ENCODE peak calls at places on chromosomes 2 and 18, in seven cellular contexts. One of them, this sample, is unnamed.

GRCh38 chr2:77823028-77823427 is 300.9 kb upstream of the LRRTM4 start:
- DNase-seq in SK-N-SH: no peak
- DNase-seq in H1: no peak
- DNase-seq in HCT116: no peak
- DNase-seq in K562: no peak
- DNase-seq in GM12878: no peak
- DNase-seq in HepG2: peak; percentile 53
- DNase-seq in this sample: no peak

GRCh38 chr2:241131531-241131930 is 17.7 kb downstream of the PASK start:
- DNase-seq in HepG2: no peak
- DNase-seq in K562: no peak
- DNase-seq in H1: no peak
- DNase-seq in SK-N-SH: no peak
- DNase-seq in GM12878: no peak
- DNase-seq in HCT116: no peak
- DNase-seq in this sample: no peak

GRCh38 chr2:9074930-9075329 is 71.4 kb upstream of the MBOAT2 start:
- DNase-seq in HepG2: no peak
- DNase-seq in H1: peak; percentile 58
- DNase-seq in HCT116: no peak
- DNase-seq in K562: no peak
- DNase-seq in GM12878: no peak
- DNase-seq in SK-N-SH: no peak
- DNase-seq in this sample: no peak

GRCh38 chr2:176385838-176386237 is 116.6 kb downstream of the MTX2 start:
- DNase-seq in H1: no peak
- DNase-seq in GM12878: no peak
- DNase-seq in HepG2: peak; percentile 20
- DNase-seq in HCT116: no peak
- DNase-seq in K562: no peak
- DNase-seq in SK-N-SH: no peak
- DNase-seq in this sample: peak; percentile 16

GRCh38 chr2:182634386-182634785 is 81.7 kb upstream of the DNAJC10 start:
- DNase-seq in K562: no peak
- DNase-seq in SK-N-SH: no peak
- DNase-seq in HepG2: no peak
- DNase-seq in H1: no peak
- DNase-seq in HCT116: no peak
- DNase-seq in GM12878: no peak
- DNase-seq in this sample: no peak

GRCh38 chr2:44642123-44642857 is 280.5 kb downstream of the CAMKMT start:
- DNase-seq in K562: no peak
- DNase-seq in H1: no peak
- DNase-seq in GM12878: no peak
- DNase-seq in SK-N-SH: peak; percentile 46
- DNase-seq in HCT116: no peak
- DNase-seq in HepG2: no peak
- DNase-seq in this sample: no peak

GRCh38 chr2:135965756-135966155 is 19.7 kb downstream of the DARS1 start:
- DNase-seq in HCT116: no peak
- DNase-seq in HepG2: no peak
- DNase-seq in GM12878: no peak
- DNase-seq in SK-N-SH: no peak
- DNase-seq in H1: no peak
- DNase-seq in K562: no peak
- DNase-seq in this sample: no peak

GRCh38 chr18:63848159-63848558 is 39.3 kb upstream of the SERPINB2 start:
- DNase-seq in H1: no peak
- DNase-seq in K562: no peak
- DNase-seq in GM12878: no peak
- DNase-seq in SK-N-SH: peak; percentile 22
- DNase-seq in HepG2: peak; percentile 39
- DNase-seq in HCT116: peak; percentile 66
- DNase-seq in this sample: peak; percentile 72

GRCh38 chr18:51724790-51725721 is 527.6 kb upstream of the MEX3C start:
- DNase-seq in GM12878: peak; percentile 85
- DNase-seq in K562: no peak
- DNase-seq in H1: no peak
- DNase-seq in SK-N-SH: no peak
- DNase-seq in HCT116: no peak
- DNase-seq in HepG2: no peak
- DNase-seq in this sample: no peak

GRCh38 chr2:54206596-54206995 is 49.4 kb downstream of the TSPYL6 start:
- DNase-seq in HepG2: peak; percentile 50
- DNase-seq in H1: no peak
- DNase-seq in HCT116: peak; percentile 37
- DNase-seq in SK-N-SH: peak; percentile 48
- DNase-seq in GM12878: no peak
- DNase-seq in K562: peak; percentile 22
- DNase-seq in this sample: peak; percentile 11

GRCh38 chr2:209929369-209929768 is 73.1 kb upstream of the RPE start:
- DNase-seq in K562: no peak
- DNase-seq in HCT116: no peak
- DNase-seq in H1: no peak
- DNase-seq in SK-N-SH: no peak
- DNase-seq in HepG2: no peak
- DNase-seq in GM12878: no peak
- DNase-seq in this sample: no peak

GRCh38 chr2:209937893-209938292 is 64.5 kb upstream of the RPE start:
- DNase-seq in K562: no peak
- DNase-seq in H1: no peak
- DNase-seq in HepG2: peak; percentile 5
- DNase-seq in SK-N-SH: peak; percentile 3
- DNase-seq in GM12878: no peak
- DNase-seq in HCT116: no peak
- DNase-seq in this sample: no peak

GRCh38 chr2:209936106-209936663 is 66.3 kb upstream of the RPE start:
- DNase-seq in GM12878: no peak
- DNase-seq in HCT116: no peak
- DNase-seq in SK-N-SH: no peak
- DNase-seq in K562: no peak
- DNase-seq in HepG2: no peak
- DNase-seq in H1: no peak
- DNase-seq in this sample: no peak

GRCh38 chr2:209938906-209939305 is 63.5 kb upstream of the RPE start:
- DNase-seq in HepG2: no peak
- DNase-seq in SK-N-SH: no peak
- DNase-seq in K562: no peak
- DNase-seq in H1: no peak
- DNase-seq in GM12878: no peak
- DNase-seq in HCT116: no peak
- DNase-seq in this sample: no peak

DNA sequence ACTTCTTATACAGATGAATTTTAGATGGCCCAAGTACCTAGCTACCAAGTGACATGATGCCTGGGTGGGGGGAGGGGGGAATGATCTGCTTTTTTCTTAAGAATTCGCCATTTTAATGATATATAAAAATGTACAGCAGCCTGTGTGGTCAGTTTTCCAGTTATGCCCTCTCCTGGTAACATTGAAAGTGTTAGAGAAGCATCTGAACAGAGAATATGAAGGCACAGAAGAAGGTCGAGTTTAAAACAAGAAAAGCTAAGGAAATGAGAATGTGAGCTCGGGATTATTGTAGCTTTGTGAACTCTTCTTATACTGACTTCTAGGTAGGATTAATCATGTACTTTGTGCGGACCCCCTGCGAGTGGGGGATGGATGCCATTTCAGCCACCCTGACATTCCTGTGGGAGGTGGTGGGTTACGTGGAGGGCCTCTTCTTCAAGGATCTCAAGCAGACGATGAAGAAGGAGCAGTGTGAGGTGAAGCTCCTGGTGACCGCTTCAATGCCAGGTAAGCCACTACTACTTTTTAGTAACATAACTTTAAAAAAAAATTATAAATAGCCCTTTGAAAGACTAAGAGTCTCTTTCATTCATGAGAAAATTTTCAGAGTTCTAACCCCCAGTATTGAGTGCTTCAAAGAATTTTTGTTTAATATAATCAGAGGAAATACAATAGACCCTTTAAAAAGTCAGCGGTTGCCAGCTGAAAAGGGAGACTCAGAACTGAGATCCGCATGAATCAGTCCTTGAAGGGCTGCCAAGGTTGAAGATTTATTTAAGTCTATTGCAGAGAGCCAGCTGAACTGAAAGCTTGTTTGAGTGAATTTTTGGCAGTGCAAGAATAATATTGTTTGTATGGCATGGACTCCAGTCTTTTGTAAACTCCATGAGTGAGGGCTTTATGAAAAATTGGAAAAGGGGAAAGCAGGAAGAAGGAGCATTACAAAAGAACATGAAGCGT is 68.7 kb upstream of the RPE start:
- DNase-seq in K562: no peak
- DNase-seq in HepG2: no peak
- DNase-seq in GM12878: no peak
- DNase-seq in SK-N-SH: no peak
- DNase-seq in HCT116: no peak
- DNase-seq in H1: no peak
- DNase-seq in this sample: peak; percentile 19
- TF ChIP-seq JUND in K562: no peak
- TF ChIP-seq JUND in HepG2: no peak
- TF ChIP-seq JUND in GM12878: no peak
- TF ChIP-seq JUND in SK-N-SH: peak; percentile 85
- TF ChIP-seq JUND in HCT116: no peak
- TF ChIP-seq JUND in H1: no peak
- TF ChIP-seq JUND in this sample: no peak

GRCh38 chr2:17529771-17530170 is 10.7 kb upstream of the VSNL1 start:
- DNase-seq in K562: no peak
- DNase-seq in SK-N-SH: no peak
- DNase-seq in H1: no peak
- DNase-seq in HepG2: no peak
- DNase-seq in GM12878: no peak
- DNase-seq in HCT116: no peak
- DNase-seq in this sample: no peak
- TF ChIP-seq JUND in K562: no peak
- TF ChIP-seq JUND in SK-N-SH: no peak
- TF ChIP-seq JUND in H1: no peak
- TF ChIP-seq JUND in HepG2: no peak
- TF ChIP-seq JUND in GM12878: no peak
- TF ChIP-seq JUND in HCT116: no peak
- TF ChIP-seq JUND in this sample: no peak

GRCh38 chr2:208466133-208466919 is 59.7 kb downstream of the PTH2R start:
- DNase-seq in HepG2: peak; percentile 61
- DNase-seq in SK-N-SH: peak; percentile 34
- DNase-seq in K562: peak; percentile 33
- DNase-seq in HCT116: peak; percentile 44
- DNase-seq in GM12878: no peak
- DNase-seq in H1: peak; percentile 57
- DNase-seq in this sample: peak; percentile 77
- TF ChIP-seq JUND in HepG2: no peak
- TF ChIP-seq JUND in SK-N-SH: no peak
- TF ChIP-seq JUND in K562: no peak
- TF ChIP-seq JUND in HCT116: no peak
- TF ChIP-seq JUND in GM12878: no peak
- TF ChIP-seq JUND in H1: no peak
- TF ChIP-seq JUND in this sample: no peak

GRCh38 chr2:40450066-40450841 is 1.6 kb downstream of the SLC8A1 start:
- DNase-seq in SK-N-SH: peak; percentile 41
- DNase-seq in HCT116: no peak
- DNase-seq in H1: no peak
- DNase-seq in GM12878: no peak
- DNase-seq in K562: no peak
- DNase-seq in HepG2: no peak
- DNase-seq in this sample: no peak
- TF ChIP-seq JUND in SK-N-SH: no peak
- TF ChIP-seq JUND in HCT116: no peak
- TF ChIP-seq JUND in H1: no peak
- TF ChIP-seq JUND in GM12878: no peak
- TF ChIP-seq JUND in K562: no peak
- TF ChIP-seq JUND in HepG2: no peak
- TF ChIP-seq JUND in this sample: no peak

DNA sequence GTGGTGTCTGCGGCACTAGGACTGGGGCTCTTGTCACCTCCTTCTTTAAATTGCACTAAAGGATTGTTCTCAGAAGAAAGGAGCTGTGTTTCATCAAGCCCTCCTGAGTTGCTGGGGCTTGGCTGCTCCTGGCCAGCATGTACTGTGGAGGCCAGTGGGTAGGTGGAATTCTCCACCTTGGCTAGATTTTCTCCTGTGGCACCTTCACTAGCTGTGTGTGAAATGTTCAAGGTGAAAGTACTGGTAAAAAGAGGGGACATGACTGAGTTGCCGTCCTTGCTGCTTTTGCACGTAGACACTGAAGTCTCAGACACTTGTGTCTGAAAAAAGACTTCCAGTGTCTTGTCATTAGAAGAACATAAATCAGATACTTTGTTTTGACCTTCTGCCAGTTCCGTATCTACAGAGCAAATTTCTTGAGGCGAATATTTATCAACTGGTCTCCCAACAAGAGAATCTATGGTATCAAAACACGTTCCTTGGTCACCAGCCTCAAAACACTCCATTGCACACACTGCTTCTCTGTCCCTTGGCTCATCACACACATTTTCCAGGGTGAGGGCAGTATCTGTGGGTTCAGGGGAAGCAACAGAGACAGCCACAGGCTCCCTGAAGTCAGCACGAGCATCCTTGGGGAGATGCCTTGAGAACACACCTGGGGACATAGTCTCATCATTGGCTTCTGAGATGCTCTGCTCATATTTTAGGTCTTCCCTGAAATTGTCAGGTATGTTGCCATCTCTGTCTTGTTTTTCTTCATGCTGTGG is 91.4 kb downstream of the ALPK2 start:
- DNase-seq in H1: no peak
- DNase-seq in GM12878: no peak
- DNase-seq in K562: no peak
- DNase-seq in HepG2: no peak
- DNase-seq in SK-N-SH: no peak
- DNase-seq in HCT116: no peak
- DNase-seq in this sample: no peak
- TF ChIP-seq JUND in H1: no peak
- TF ChIP-seq JUND in GM12878: no peak
- TF ChIP-seq JUND in K562: no peak
- TF ChIP-seq JUND in HepG2: no peak
- TF ChIP-seq JUND in SK-N-SH: no peak
- TF ChIP-seq JUND in HCT116: no peak
- TF ChIP-seq JUND in this sample: no peak

This sample was measured in T47D.